ENCODE peak calls at places on chromosome 1, in five cellular contexts. One of them, this sample, is unnamed.

GRCh38 chr1:153346067-153346723 is 2.4 kb downstream of the PGLYRP4 start:
- DNase-seq in neural progenitor cell: no peak
- DNase-seq in fibroblast of lung: no peak
- DNase-seq in GM19239: no peak
- DNase-seq in Calu3: no peak
- DNase-seq in this sample: no peak

GRCh38 chr1:214337536-214337935 is 56.6 kb downstream of the SMYD2 start:
- DNase-seq in Calu3: no peak
- DNase-seq in GM19239: no peak
- DNase-seq in neural progenitor cell: peak; percentile 29
- DNase-seq in fibroblast of lung: peak; percentile 52
- DNase-seq in this sample: no peak

GRCh38 chr1:97849350-97850339 is 71.2 kb downstream of the DPYD start:
- DNase-seq in fibroblast of lung: peak; percentile 88
- DNase-seq in Calu3: no peak
- DNase-seq in neural progenitor cell: no peak
- DNase-seq in GM19239: peak; percentile 1
- DNase-seq in this sample: no peak

GRCh38 chr1:7783178-7783711 is 846 bp upstream of the PER3 start:
- DNase-seq in fibroblast of lung: peak; percentile 19
- DNase-seq in GM19239: peak; percentile 36
- DNase-seq in neural progenitor cell: no peak
- DNase-seq in Calu3: peak; percentile 52
- DNase-seq in this sample: peak; percentile 71

GRCh38 chr1:226763741-226764264 is 24.7 kb upstream of the ITPKB start:
- DNase-seq in Calu3: peak; percentile 6
- DNase-seq in GM19239: no peak
- DNase-seq in fibroblast of lung: peak; percentile 88
- DNase-seq in neural progenitor cell: no peak
- DNase-seq in this sample: peak; percentile 88

GRCh38 chr1:15717418-15718131 is 18.5 kb upstream of the SLC25A34 start:
- DNase-seq in Calu3: no peak
- DNase-seq in neural progenitor cell: no peak
- DNase-seq in GM19239: no peak
- DNase-seq in fibroblast of lung: peak; percentile 19
- DNase-seq in this sample: no peak

GRCh38 chr1:47351305-47351704 is 17.7 kb downstream of the CMPK1 start:
- DNase-seq in fibroblast of lung: no peak
- DNase-seq in GM19239: no peak
- DNase-seq in neural progenitor cell: no peak
- DNase-seq in Calu3: no peak
- DNase-seq in this sample: no peak

GRCh38 chr1:192261476-192261875 is 55.3 kb upstream of the RGS21 start:
- DNase-seq in fibroblast of lung: no peak
- DNase-seq in neural progenitor cell: no peak
- DNase-seq in Calu3: no peak
- DNase-seq in GM19239: no peak
- DNase-seq in this sample: no peak

GRCh38 chr1:43349594-43350306 is 9.0 kb upstream of the CDC20 start:
- DNase-seq in Calu3: no peak
- DNase-seq in GM19239: no peak
- DNase-seq in neural progenitor cell: peak; percentile 41
- DNase-seq in fibroblast of lung: peak; percentile 71
- DNase-seq in this sample: no peak